ENCODE peak calls at places on chromosomes 13 and 19, in seven cellular contexts. W is neuronal stem cell; V is tibial artery; F is esophagus squamous epithelium; J is ovary; L is CD8-positive, alpha-beta memory T cell; Y is HCT116. G is an unnamed sample.

GRCh38 chr19:16591803-16592556 is 19.8 kb upstream of the SLC35E1 start:
- DNase-seq in F (no peak), L (no peak), J (no peak), W (no peak), Y (no peak), V (no peak), G (no peak)

GRCh38 chr13:113120300-113121182 is 2.1 kb upstream of the F10 start:
- DNase-seq in F (no peak), V (peak), J (peak), Y (no peak), W (no peak), L (no peak), G (no peak)

GRCh38 chr19:6481541-6482342 is at the start of gene DENND1C:
- DNase-seq in W (no peak), Y (no peak), F (peak), L (peak), V (no peak), J (no peak), G (no peak)

GRCh38 chr13:34044041-34044440 is 226.1 kb downstream of the RFC3 start:
- DNase-seq in Y (no peak), F (no peak), W (no peak), J (no peak), L (no peak), V (no peak), G (no peak)

GRCh38 chr13:30186644-30187431 is 120.5 kb downstream of the KATNAL1 start:
- DNase-seq in L (no peak), F (no peak), Y (no peak), V (no peak), W (no peak), J (no peak), G (no peak)

GRCh38 chr19:9565900-9566705 is 18.2 kb downstream of the ZNF121 start:
- DNase-seq in F (no peak), V (no peak), J (no peak), Y (no peak), L (no peak), W (no peak), G (no peak)

GRCh38 chr19:38304866-38305429 is 897 bp downstream of the C19orf33 start:
- DNase-seq in W (peak), Y (peak), V (no peak), L (no peak), F (no peak), J (no peak), G (no peak)

GRCh38 chr19:31337007-31337914 is 12.0 kb downstream of the TSHZ3 start:
- DNase-seq in J (no peak), W (no peak), L (no peak), Y (no peak), F (no peak), V (no peak), G (no peak)

GRCh38 chr13:67619346-67619745 is 389.2 kb upstream of the PCDH9 start:
- DNase-seq in Y (no peak), V (no peak), F (no peak), L (no peak), J (no peak), W (no peak), G (no peak)

GRCh38 chr13:100301418-100301817 is 212.5 kb downstream of the PCCA start:
- DNase-seq in J (no peak), L (no peak), Y (no peak), F (no peak), V (no peak), W (no peak), G (no peak)

GRCh38 chr19:2984196-2984490 is 6.8 kb downstream of the TLE6 start:
- DNase-seq in Y (no peak), W (peak), J (no peak), F (no peak), L (no peak), V (no peak), G (no peak)

GRCh38 chr13:46211116-46211515 is 612 bp upstream of the LRRC63 start:
- DNase-seq in J (no peak), L (peak), Y (no peak), F (no peak), W (no peak), V (no peak), G (no peak)

GRCh38 chr19:35123573-35123972 is 8.0 kb downstream of the FXYD3 start:
- DNase-seq in L (no peak), F (no peak), J (no peak), W (no peak), V (peak), Y (no peak), G (no peak)

GRCh38 chr19:48945817-48946216 is 8.9 kb upstream of the BAX start:
- DNase-seq in J (no peak), Y (no peak), F (no peak), W (no peak), V (no peak), L (no peak), G (no peak)

GRCh38 chr19:371501-372160 is 27.0 kb upstream of the MIER2 start:
- DNase-seq in Y (no peak), V (no peak), W (no peak), J (no peak), L (no peak), F (no peak), G (no peak)

GRCh38 chr13:93727301-93728141 is 500.9 kb downstream of the GPC6 start:
- DNase-seq in J (no peak), F (no peak), V (no peak), L (no peak), Y (no peak), W (no peak), G (no peak)

GRCh38 chr19:6362351-6362801 is 1.0 kb downstream of the CLPP start:
- DNase-seq in F (no peak), Y (no peak), V (no peak), L (peak), W (no peak), J (no peak), G (no peak)

GRCh38 chr19:35793381-35794165 is 18.2 kb downstream of the ARHGAP33 start:
- DNase-seq in W (no peak), F (no peak), Y (no peak), J (no peak), V (no peak), L (no peak), G (no peak)

GRCh38 chr19:52646571-52647222 is 8.5 kb upstream of the ZNF83 start:
- DNase-seq in Y (no peak), F (no peak), V (no peak), J (no peak), L (no peak), W (no peak), G (no peak)

GRCh38 chr13:113176292-113176691 is 17.8 kb downstream of the PROZ start:
- DNase-seq in F (no peak), W (no peak), L (peak), V (no peak), Y (no peak), J (no peak), G (no peak)

GRCh38 chr13:50365300-50365682 is 350.0 kb downstream of the KCNRG start:
- DNase-seq in F (no peak), L (peak), J (no peak), V (no peak), W (no peak), Y (no peak), G (no peak)

GRCh38 chr19:42468273-42468796 is 25.6 kb upstream of the CXCL17 start:
- DNase-seq in Y (peak), L (no peak), V (no peak), J (no peak), F (no peak), W (no peak), G (no peak)

GRCh38 chr13:44819245-44819644 is 170.0 kb downstream of the NUFIP1 start:
- DNase-seq in W (no peak), V (no peak), Y (peak), L (no peak), F (no peak), J (no peak), G (no peak)

GRCh38 chr13:49373699-49374098 is 70.2 kb downstream of the CAB39L start:
- DNase-seq in F (no peak), Y (no peak), V (no peak), W (no peak), J (no peak), L (no peak), G (no peak)

GRCh38 chr19:46821512-46822359 is 28.9 kb downstream of the AP2S1 start:
- DNase-seq in L (peak), W (no peak), J (no peak), F (no peak), Y (no peak), V (no peak), G (no peak)

GRCh38 chr13:52849727-52850395 is 1.4 kb upstream of the PCDH8 start:
- DNase-seq in L (no peak), F (no peak), W (no peak), V (no peak), Y (no peak), J (no peak), G (no peak)

GRCh38 chr13:52850396-52851152 is 2.1 kb upstream of the PCDH8 start:
- DNase-seq in L (no peak), J (peak), Y (no peak), V (peak), F (no peak), W (peak), G (peak)

GRCh38 chr13:52852444-52852843 is 4.0 kb upstream of the PCDH8 start:
- DNase-seq in V (no peak), Y (no peak), L (no peak), J (no peak), F (no peak), W (no peak), G (no peak)

GRCh38 chr13:52848455-52849190 is at the start of gene PCDH8:
- DNase-seq in J (no peak), F (no peak), Y (no peak), L (no peak), W (peak), V (no peak), G (no peak)

DNA sequence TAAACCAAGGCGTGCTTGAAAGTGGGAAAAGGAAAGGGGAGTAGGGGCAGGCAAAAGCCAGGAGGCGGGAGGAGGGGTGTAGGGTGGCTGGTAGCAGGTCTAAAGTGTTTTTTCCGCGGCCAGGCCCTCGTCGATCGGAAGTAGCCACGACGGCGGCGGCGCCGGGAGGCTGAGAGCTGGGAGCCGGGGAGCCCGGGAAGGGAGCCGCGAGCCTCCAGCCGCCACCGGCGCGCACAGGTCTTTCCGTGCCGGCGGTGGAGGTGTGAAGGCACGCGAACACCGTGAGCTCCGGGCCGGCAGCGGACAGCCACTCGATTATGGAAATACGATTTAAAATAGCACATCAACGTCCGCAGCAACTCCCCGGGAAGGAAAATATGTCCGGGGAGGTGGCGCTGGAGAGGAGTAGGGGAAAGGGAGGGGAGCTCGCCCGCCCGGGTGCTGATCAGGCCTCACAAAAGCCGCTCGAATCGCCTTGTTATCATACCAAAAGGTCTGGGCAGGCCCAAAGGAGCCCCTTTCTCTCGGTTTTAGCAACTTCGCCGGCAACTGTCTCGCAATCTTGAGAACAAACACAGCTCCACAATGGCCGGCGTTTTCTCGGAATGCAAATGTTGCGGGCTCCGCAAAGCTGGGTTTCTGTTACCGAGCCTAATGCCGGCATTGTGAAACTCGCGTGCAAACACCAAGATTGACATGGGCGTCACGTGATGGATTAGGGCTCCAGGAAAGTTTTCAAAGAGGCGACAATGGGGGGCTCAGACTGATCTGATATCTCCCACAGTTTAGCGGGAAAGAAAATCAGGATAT is 2.9 kb upstream of the PCDH8 start:
- DNase-seq in J (no peak), Y (no peak), V (no peak), F (no peak), W (peak), L (no peak), G (no peak)
- H3K4me3 ChIP-seq in J (peak), Y (no peak), V (peak), F (peak), W (peak), L (peak), G (peak)

GRCh38 chr13:87810920-87811344 is 139.8 kb downstream of the SLITRK5 start:
- DNase-seq in J (no peak), L (no peak), V (no peak), Y (no peak), W (no peak), F (no peak), G (no peak)
- H3K4me3 ChIP-seq in J (no peak), L (no peak), V (no peak), Y (no peak), W (no peak), F (no peak), G (no peak)

DNA sequence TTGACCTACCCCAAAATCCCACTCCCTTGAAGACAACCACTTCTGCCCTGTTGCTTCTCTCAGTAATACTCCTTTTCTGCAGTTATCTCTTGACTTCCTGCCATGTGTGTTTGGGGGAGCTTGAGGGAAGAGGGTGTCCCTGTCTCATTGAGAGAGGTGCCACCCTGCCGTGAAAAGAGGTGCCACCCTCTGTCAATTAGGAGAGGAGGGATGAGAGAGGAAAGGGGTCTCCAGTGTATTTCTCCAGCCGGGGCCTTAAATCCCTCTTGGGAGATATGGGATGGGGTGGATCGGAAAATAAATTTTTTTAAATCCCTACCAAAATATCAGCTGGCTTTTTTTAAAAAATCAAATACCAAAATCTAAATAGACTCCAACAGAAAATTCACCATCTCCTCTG is 16.5 kb downstream of the PLD3 start:
- DNase-seq in L (no peak), Y (no peak), V (no peak), W (no peak), J (no peak), F (no peak), G (no peak)
- H3K4me3 ChIP-seq in L (no peak), Y (no peak), V (no peak), W (no peak), J (no peak), F (peak), G (no peak)

DNA sequence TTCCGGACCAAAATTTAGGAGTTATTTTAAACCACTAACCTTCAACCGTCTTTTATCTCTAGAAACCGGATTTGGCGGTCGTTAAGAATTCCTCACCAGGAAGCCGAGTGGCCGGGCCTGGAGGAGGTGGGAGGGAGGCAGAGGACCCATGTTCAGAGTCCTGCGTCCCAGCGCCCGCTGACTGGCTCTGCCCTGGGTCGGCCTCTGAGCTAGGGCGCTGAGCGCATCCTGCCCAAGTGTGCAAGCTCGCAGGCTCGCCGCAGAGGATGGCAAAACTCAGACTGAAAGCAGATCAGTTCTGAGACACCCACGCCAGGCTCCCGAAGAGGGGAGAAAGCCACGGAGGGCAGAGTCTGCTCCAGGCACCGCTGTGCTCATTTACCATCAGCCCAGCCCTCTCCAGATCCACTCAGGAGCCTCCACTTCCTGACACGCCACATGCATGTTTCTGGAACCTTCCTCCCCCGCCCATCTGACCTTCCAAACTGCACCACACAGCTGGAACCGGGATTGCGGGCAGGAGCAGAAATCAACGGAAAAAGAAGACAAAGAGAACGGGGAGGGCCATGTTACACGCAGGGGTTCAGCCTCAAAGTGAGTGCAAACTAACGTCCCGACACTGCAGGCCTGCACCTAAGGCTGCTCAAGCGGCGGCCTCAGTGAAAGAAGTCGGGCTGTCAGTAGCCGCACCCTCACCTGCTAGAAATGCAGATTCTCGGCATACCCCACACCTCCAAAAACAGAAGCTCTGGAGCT is 8.2 kb downstream of the COL4A1 start:
- DNase-seq in W (no peak), F (no peak), L (no peak), J (peak), V (no peak), Y (no peak), G (peak)
- H3K4me3 ChIP-seq in W (no peak), F (peak), L (no peak), J (peak), V (peak), Y (no peak), G (no peak)

GRCh38 chr19:53960187-53960586 is 2.5 kb upstream of the CACNG8 start:
- DNase-seq in Y (no peak), L (no peak), V (no peak), W (no peak), J (no peak), F (no peak), G (no peak)
- H3K4me3 ChIP-seq in Y (no peak), L (no peak), V (no peak), W (no peak), J (no peak), F (no peak), G (no peak)

GRCh38 chr19:13952154-13953020 is at the start of gene DCAF15:
- DNase-seq in L (peak), Y (peak), F (peak), W (peak), J (peak), V (peak), G (peak)
- H3K4me3 ChIP-seq in L (peak), Y (peak), F (peak), W (peak), J (peak), V (peak), G (peak)